ENCODE peak calls at places on chromosomes 16 and 17, in seven cellular contexts. I, W, F, P, C, K and T are unnamed samples.

GRCh38 chr17:73320601-73321264 is 8.9 kb upstream of the CDC42EP4 start:
- DNase-seq in W (no peak), K (no peak), P (no peak), F (no peak), I (no peak), C (peak), T (no peak)

GRCh38 chr16:59164461-59164860 is 430.3 kb upstream of the GOT2 start:
- DNase-seq in P (no peak), I (no peak), W (no peak), C (no peak), K (no peak), F (peak), T (no peak)

GRCh38 chr17:74356640-74357465 is 4.8 kb downstream of the BTBD17 start:
- DNase-seq in K (no peak), I (no peak), C (no peak), F (no peak), P (no peak), W (no peak), T (no peak)

GRCh38 chr17:77451271-77451893 is 310.6 kb downstream of the SEC14L1 start:
- DNase-seq in F (peak), P (no peak), I (peak), C (peak), K (peak), W (peak), T (peak)

GRCh38 chr17:47239663-47240374 is 13.8 kb upstream of the ITGB3 start:
- DNase-seq in W (peak), K (peak), C (peak), P (no peak), F (peak), I (peak), T (peak)

GRCh38 chr16:47197536-47198179 is 53.9 kb upstream of the NETO2 start:
- DNase-seq in C (peak), P (no peak), F (no peak), W (no peak), I (peak), K (no peak), T (peak)

GRCh38 chr17:14506364-14506763 is 205.5 kb downstream of the HS3ST3B1 start:
- DNase-seq in I (no peak), P (no peak), W (no peak), K (no peak), F (no peak), C (no peak), T (no peak)

GRCh38 chr16:27237229-27238015 is 31.1 kb downstream of the NSMCE1 start:
- DNase-seq in K (peak), P (no peak), I (no peak), W (peak), C (peak), F (peak), T (no peak)

GRCh38 chr16:2180962-2181923 is 15.2 kb downstream of the CASKIN1 start:
- DNase-seq in C (no peak), I (no peak), F (no peak), K (no peak), P (no peak), W (no peak), T (no peak)

GRCh38 chr16:7393680-7394079 is 61.0 kb downstream of the RBFOX1 start:
- DNase-seq in C (no peak), P (no peak), K (no peak), W (no peak), I (no peak), F (no peak), T (no peak)

GRCh38 chr16:86975445-86975844 is 341.7 kb downstream of the C16orf95 start:
- DNase-seq in I (peak), P (no peak), W (no peak), F (no peak), C (no peak), K (no peak), T (peak)

GRCh38 chr17:18026408-18026776 is 12.6 kb downstream of the ATPAF2 start:
- DNase-seq in P (no peak), W (no peak), F (no peak), K (no peak), C (no peak), I (no peak), T (peak)

GRCh38 chr16:67521095-67521804 is 7.4 kb upstream of the RIPOR1 start:
- DNase-seq in I (peak), W (peak), P (peak), F (peak), K (peak), C (peak), T (peak)
- TF ChIP-seq POLR2A in I (peak), W (no peak), P (no peak), F (no peak), K (no peak), C (peak), T (peak)

GRCh38 chr16:57773680-57774295 is 28.5 kb downstream of the KIFC3 start:
- DNase-seq in W (no peak), C (no peak), F (peak), K (no peak), I (no peak), P (no peak), T (peak)
- TF ChIP-seq POLR2A in W (no peak), C (no peak), F (no peak), K (no peak), I (no peak), P (no peak), T (no peak)

GRCh38 chr17:5210091-5210490 is 18.4 kb upstream of the ZNF594 start:
- DNase-seq in K (no peak), W (no peak), P (no peak), F (no peak), C (no peak), I (no peak), T (no peak)
- TF ChIP-seq POLR2A in K (no peak), W (no peak), P (no peak), F (no peak), C (no peak), I (no peak), T (no peak)

GRCh38 chr17:2392252-2393183 is 8.3 kb downstream of the MNT start:
- DNase-seq in P (peak), K (peak), W (peak), I (peak), C (peak), F (peak), T (peak)
- TF ChIP-seq POLR2A in P (peak), K (no peak), W (peak), I (peak), C (peak), F (no peak), T (peak)

GRCh38 chr16:582614-583331 is 7.1 kb upstream of the RAB40C start:
- DNase-seq in I (no peak), W (no peak), P (no peak), C (no peak), F (peak), K (no peak), T (no peak)
- TF ChIP-seq POLR2A in I (no peak), W (no peak), P (no peak), C (no peak), F (no peak), K (no peak), T (no peak)

GRCh38 chr16:4415538-4416199 is 727 bp downstream of the CORO7 start:
- DNase-seq in I (peak), F (peak), K (no peak), W (no peak), P (no peak), C (peak), T (no peak)

GRCh38 chr16:4414187-4414909 is 2.0 kb downstream of the CORO7 start:
- DNase-seq in W (no peak), F (peak), I (no peak), C (no peak), K (no peak), P (no peak), T (no peak)

GRCh38 chr16:4419402-4419801 is 3.0 kb upstream of the CORO7 start:
- DNase-seq in I (no peak), P (no peak), F (no peak), K (no peak), C (peak), W (no peak), T (no peak)

GRCh38 chr16:4412854-4413253 is 3.5 kb downstream of the CORO7 start:
- DNase-seq in W (no peak), K (no peak), C (no peak), I (no peak), P (no peak), F (no peak), T (no peak)

DNA sequence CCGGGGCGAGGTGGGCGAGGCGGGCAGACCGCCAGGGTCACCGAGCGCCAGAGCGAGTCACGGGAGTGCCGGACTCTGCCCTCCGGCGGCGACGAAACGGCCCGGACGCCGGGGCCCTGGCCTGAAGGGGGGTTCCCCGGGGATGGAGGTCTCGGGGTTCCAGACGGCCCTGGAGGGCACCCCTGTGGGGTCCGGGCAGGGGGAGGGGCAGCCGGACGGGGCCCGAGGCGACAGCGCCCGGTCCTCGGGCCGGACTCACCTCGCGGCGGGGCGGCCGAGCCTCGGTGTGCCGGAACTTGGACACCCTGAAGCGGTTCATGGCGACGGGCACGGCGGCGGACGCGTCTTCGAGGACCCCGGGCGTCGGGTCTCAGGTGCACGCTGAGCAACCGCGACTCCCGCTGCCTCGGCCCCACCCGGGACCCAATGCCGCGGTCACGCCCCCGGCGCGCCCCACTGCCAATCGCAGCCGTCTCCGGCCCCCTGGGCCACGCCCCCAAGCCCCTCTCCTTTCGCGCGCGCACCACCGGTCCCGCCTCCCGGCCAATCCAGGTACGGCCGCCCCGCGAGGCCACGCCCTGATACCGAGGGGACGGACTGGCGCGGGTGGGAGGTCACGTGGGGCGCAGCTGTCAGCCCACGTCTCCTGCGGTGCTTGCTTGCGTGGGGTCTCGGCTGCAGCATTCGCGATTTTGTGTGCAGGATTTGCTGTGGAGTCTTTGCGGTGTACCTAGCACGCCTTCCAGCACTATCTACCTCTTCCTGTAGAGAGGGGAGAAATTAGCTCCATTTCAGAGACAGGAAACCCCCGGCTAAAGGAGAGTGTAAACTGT is at the start of gene CORO7:
- DNase-seq in W (peak), C (peak), F (peak), I (peak), P (peak), K (peak), T (peak)
- TF ChIP-seq POLR2A in W (no peak), C (peak), F (no peak), I (peak), P (peak), K (no peak), T (peak)

GRCh38 chr16:30922960-30923535 is 324 bp upstream of the FBXL19 start:
- DNase-seq in I (peak), P (peak), C (peak), W (peak), K (peak), F (peak), T (peak)

GRCh38 chr16:30922420-30922959 is 882 bp upstream of the FBXL19 start:
- DNase-seq in P (peak), W (peak), C (peak), I (peak), F (peak), K (peak), T (peak)

GRCh38 chr16:30924797-30925645 is 1.6 kb downstream of the FBXL19 start:
- DNase-seq in P (no peak), I (no peak), C (no peak), W (no peak), F (no peak), K (no peak), T (no peak)

GRCh38 chr16:30924086-30924714 is 828 bp downstream of the FBXL19 start:
- DNase-seq in I (no peak), C (no peak), F (no peak), P (no peak), K (no peak), W (no peak), T (no peak)

GRCh38 chr16:30923554-30924085 is at the start of gene FBXL19:
- DNase-seq in C (no peak), F (no peak), W (no peak), P (no peak), I (no peak), K (peak), T (no peak)
- TF ChIP-seq POLR2A in C (no peak), F (no peak), W (no peak), P (no peak), I (no peak), K (no peak), T (no peak)